ENCODE peak calls at places on chromosomes 7 and 10, in six cellular contexts. R is NCI-H187, M is cardiac septum, C is ascending aorta, U is pons, I is AG10803. F is an unnamed sample.

GRCh38 chr7:5430612-5430947 is 6.9 kb upstream of the TNRC18 start:
- DNase-seq in R (no peak), M (no peak), C (no peak), U (no peak), I (no peak), F (no peak)

GRCh38 chr7:95628831-95629439 is 32.6 kb upstream of the PDK4 start:
- DNase-seq in R (no peak), M (no peak), C (no peak), U (no peak), I (peak), F (no peak)

GRCh38 chr10:44384601-44385422 is at the start of gene CXCL12:
- DNase-seq in R (no peak), M (peak), C (no peak), U (no peak), I (peak), F (no peak)

GRCh38 chr7:118149394-118149793 is 34.6 kb upstream of the LSM8 start:
- DNase-seq in R (no peak), M (no peak), C (no peak), U (no peak), I (no peak), F (no peak)

GRCh38 chr10:68957654-68958053 is 1.7 kb downstream of the DDX21 start:
- DNase-seq in R (no peak), M (no peak), C (no peak), U (no peak), I (peak), F (no peak)

GRCh38 chr10:6969659-6970058 is 389.6 kb upstream of the PRKCQ start:
- DNase-seq in R (no peak), M (no peak), C (no peak), U (no peak), I (no peak), F (no peak)

GRCh38 chr7:154375956-154376355 is 323.8 kb downstream of the DPP6 start:
- DNase-seq in R (no peak), M (no peak), C (no peak), U (no peak), I (no peak), F (no peak)

GRCh38 chr10:639751-640672 is 49.5 kb downstream of the DIP2C start:
- DNase-seq in R (no peak), M (peak), C (no peak), U (no peak), I (no peak), F (no peak)

GRCh38 chr7:43553999-43554398 is 28.9 kb upstream of the STK17A start:
- DNase-seq in R (no peak), M (no peak), C (no peak), U (no peak), I (peak), F (no peak)

GRCh38 chr7:128497405-128497804 is 20.9 kb downstream of the METTL2B start:
- DNase-seq in R (no peak), M (no peak), C (no peak), U (no peak), I (no peak), F (no peak)

GRCh38 chr7:150383710-150384397 is 4.7 kb downstream of the ZNF775 start:
- DNase-seq in R (peak), M (no peak), C (no peak), U (peak), I (no peak), F (no peak)

GRCh38 chr7:2993396-2993795 is 50.3 kb downstream of the CARD11 start:
- DNase-seq in R (no peak), M (no peak), C (no peak), U (no peak), I (no peak), F (no peak)

GRCh38 chr7:43482679-43483252 is 100.1 kb upstream of the STK17A start:
- DNase-seq in R (no peak), M (peak), C (no peak), U (no peak), I (no peak), F (no peak)

GRCh38 chr10:126663880-126664279 is 6.6 kb downstream of the C10orf90 start:
- DNase-seq in R (no peak), M (peak), C (no peak), U (peak), I (peak), F (no peak)

GRCh38 chr7:46281071-46281470 is 360.0 kb upstream of the IGFBP3 start:
- DNase-seq in R (no peak), M (no peak), C (no peak), U (no peak), I (no peak), F (no peak)

F was measured in stimulated activated naive B cell treated with anti-CD40 and anti-IgM and Interleukin-4, amounts not matched to agents 10 μg/mL and 1 μg/mL and 100 μg/mL, for 72 hours.